ENCODE peak calls at places on chromosomes 4 and X, in seven cellular contexts. F is right lobe of liver, H is dorsolateral prefrontal cortex, W is GM23248, X is adipocyte, R is midbrain, I is NCI-H2029. Q is an unnamed sample.

GRCh38 chr4:90419124-90419711 is 292.0 kb downstream of the CCSER1 start:
- DNase-seq in W (peak; percentile 37), F (no peak), X (peak; percentile 57), H (no peak), R (peak; percentile 38), I (peak; percentile 56), Q (peak; percentile 31)

GRCh38 chr4:173745765-173746164 is 215.7 kb upstream of the HAND2 start:
- DNase-seq in I (no peak), X (no peak), H (no peak), W (no peak), R (no peak), F (no peak), Q (no peak)

GRCh38 chr4:176436500-176436973 is 116.8 kb downstream of the SPCS3 start:
- DNase-seq in X (peak; percentile 21), R (no peak), I (no peak), F (no peak), W (peak; percentile 71), H (no peak), Q (no peak)

GRCh38 chr4:14410469-14410868 is 591.8 kb upstream of the CPEB2 start:
- DNase-seq in R (no peak), H (no peak), W (no peak), X (no peak), F (no peak), I (no peak), Q (no peak)

GRCh38 chr4:42906906-42907774 is 14.6 kb downstream of the GRXCR1 start:
- DNase-seq in H (no peak), I (no peak), R (no peak), F (no peak), X (no peak), W (peak; percentile 6), Q (no peak)

GRCh38 chr4:57550143-57550542 is 440.0 kb upstream of the IGFBP7 start:
- DNase-seq in I (peak; percentile 66), F (no peak), H (no peak), W (no peak), X (no peak), R (no peak), Q (no peak)

GRCh38 chrX:35890699-35891098 is 28.8 kb upstream of the CFAP47 start:
- DNase-seq in R (peak; percentile 37), F (no peak), H (no peak), I (peak; percentile 53), X (peak; percentile 17), W (peak; percentile 42), Q (no peak)

GRCh38 chr4:24576276-24576675 is 8.1 kb downstream of the DHX15 start:
- DNase-seq in W (no peak), I (no peak), F (no peak), X (no peak), H (no peak), R (no peak), Q (no peak)

GRCh38 chrX:12843061-12843667 is 23.7 kb upstream of the TLR7 start:
- DNase-seq in R (no peak), X (no peak), H (no peak), I (no peak), W (no peak), F (no peak), Q (no peak)

GRCh38 chr4:173910911-173911310 is 372.6 kb downstream of the FBXO8 start:
- DNase-seq in X (no peak), R (no peak), W (no peak), F (no peak), I (no peak), H (no peak), Q (no peak)

GRCh38 chr4:31807036-31807435 is 1086.9 kb downstream of the PCDH7 start:
- DNase-seq in H (no peak), W (no peak), X (peak; percentile 57), R (no peak), I (no peak), F (no peak), Q (no peak)

GRCh38 chrX:37796805-37797204 is 16.9 kb downstream of the CYBB start:
- DNase-seq in W (no peak), R (no peak), F (peak; percentile 18), I (no peak), H (no peak), X (no peak), Q (no peak)

GRCh38 chr4:53431052-53431451 is 53.6 kb downstream of the FIP1L1 start:
- DNase-seq in H (no peak), R (no peak), I (no peak), X (no peak), F (no peak), W (no peak), Q (no peak)

GRCh38 chr4:56129431-56129861 is 180.7 kb downstream of the CEP135 start:
- DNase-seq in I (peak; percentile 33), X (no peak), F (peak; percentile 58), W (no peak), H (no peak), R (no peak), Q (no peak)

GRCh38 chr4:184838249-184839074 is 12.7 kb upstream of the ACSL1 start:
- DNase-seq in I (peak; percentile 74), W (peak; percentile 41), H (no peak), R (no peak), F (no peak), X (no peak), Q (no peak)

GRCh38 chr4:10020106-10020505 is 1.2 kb downstream of the SLC2A9 start:
- DNase-seq in I (peak; percentile 19), X (no peak), F (no peak), H (no peak), R (no peak), W (no peak), Q (no peak)

GRCh38 chrX:24266996-24267395 is 46.9 kb downstream of the SUPT20HL2 start:
- DNase-seq in W (peak; percentile 69), F (no peak), R (no peak), H (no peak), I (no peak), X (peak; percentile 7), Q (no peak)

GRCh38 chrX:70046978-70047377 is 2.8 kb downstream of the AWAT2 start:
- DNase-seq in H (no peak), X (no peak), W (peak; percentile 36), R (no peak), F (no peak), I (no peak), Q (no peak)

GRCh38 chr4:67674098-67674497 is 26.9 kb downstream of the UBA6 start:
- DNase-seq in W (no peak), X (no peak), R (no peak), I (no peak), H (no peak), F (no peak), Q (no peak)

GRCh38 chr4:148542922-148543623 is 100.9 kb upstream of the NR3C2 start:
- DNase-seq in W (no peak), H (no peak), F (no peak), X (no peak), I (no peak), R (no peak), Q (no peak)

GRCh38 chr4:35465096-35465495 is 779.2 kb downstream of the ARAP2 start:
- DNase-seq in W (no peak), H (no peak), F (no peak), R (peak; percentile 61), I (no peak), X (no peak), Q (no peak)

GRCh38 chrX:17930850-17931249 is 69.8 kb upstream of the RAI2 start:
- DNase-seq in I (no peak), F (no peak), X (no peak), R (no peak), H (no peak), W (no peak), Q (no peak)

GRCh38 chrX:97284531-97284930 is 400.8 kb downstream of the RPA4 start:
- DNase-seq in W (no peak), H (no peak), F (no peak), R (no peak), I (no peak), X (no peak), Q (no peak)

GRCh38 chr4:118872181-118872580 is 16.5 kb upstream of the SYNPO2 start:
- DNase-seq in H (no peak), X (no peak), F (no peak), R (no peak), W (no peak), I (no peak), Q (no peak)